ENCODE peak calls at places on chromosomes 4 and X, in nine cellular contexts. B is foreskin keratinocyte, J is progenitor cell of endocrine pancreas, R is fibroblast of pulmonary artery, O is upper lobe of right lung, P is tibial artery, W is WTC11, N is AG10803, H is keratinocyte. C is an unnamed sample.

GRCh38 chr4:99885063-99885664 is 9.1 kb downstream of the LAMTOR3 start:
- DNase-seq in O (no peak), H (no peak), B (no peak), P (no peak), J (no peak), R (peak; percentile 65), W (no peak), N (peak; percentile 44), C (peak; percentile 30)

GRCh38 chrX:66049056-66049455 is 9.2 kb upstream of the VSIG4 start:
- DNase-seq in B (no peak), R (no peak), P (no peak), W (no peak), N (no peak), O (no peak), J (no peak), H (no peak), C (no peak)

GRCh38 chrX:107662824-107663223 is 34.5 kb downstream of the PRPS1 start:
- DNase-seq in P (no peak), J (no peak), B (no peak), O (no peak), W (no peak), R (no peak), N (no peak), H (no peak), C (no peak)

GRCh38 chrX:118251251-118251650 is 94.7 kb upstream of the WDR44 start:
- DNase-seq in W (no peak), H (no peak), O (no peak), N (peak; percentile 37), P (no peak), J (no peak), B (peak; percentile 15), R (no peak), C (no peak)

GRCh38 chrX:17591741-17592110 is 145.6 kb upstream of the SCML1 start:
- DNase-seq in N (peak; percentile 82), P (no peak), J (no peak), B (peak; percentile 56), H (no peak), R (peak; percentile 71), O (no peak), W (no peak), C (no peak)

GRCh38 chr4:185559913-185560281 is 24.6 kb upstream of the PDLIM3 start:
- DNase-seq in P (peak; percentile 80), B (peak; percentile 88), R (peak; percentile 89), W (peak; percentile 14), H (peak; percentile 0), O (no peak), N (peak; percentile 9), J (peak; percentile 12), C (no peak)

GRCh38 chr4:25002679-25003078 is 28.1 kb downstream of the LGI2 start:
- DNase-seq in R (peak; percentile 59), J (no peak), W (no peak), N (no peak), P (no peak), H (no peak), O (no peak), B (no peak), C (no peak)

GRCh38 chrX:40920351-40920750 is 164.9 kb upstream of the USP9X start:
- DNase-seq in R (no peak), W (no peak), J (no peak), P (no peak), B (no peak), O (no peak), N (no peak), H (no peak), C (no peak)

GRCh38 chr4:134812611-134813010 is 611.0 kb upstream of the PABPC4L start:
- DNase-seq in N (no peak), R (no peak), O (no peak), W (no peak), J (no peak), B (no peak), P (no peak), H (no peak), C (no peak)

GRCh38 chrX:3663576-3664290 is 49.7 kb downstream of the PRKX start:
- DNase-seq in P (peak; percentile 62), J (no peak), H (no peak), B (no peak), R (no peak), W (no peak), N (no peak), O (peak; percentile 59), C (no peak)

GRCh38 chr4:71230613-71231012 is 108.2 kb upstream of the SLC4A4 start:
- DNase-seq in O (no peak), N (no peak), B (no peak), H (no peak), W (no peak), J (no peak), R (no peak), P (no peak), C (no peak)

GRCh38 chrX:3771756-3772155 is 58.3 kb upstream of the PRKX start:
- DNase-seq in B (no peak), W (no peak), N (no peak), R (no peak), O (no peak), J (no peak), H (no peak), P (no peak), C (no peak)

GRCh38 chr4:173181769-173182374 is 13.3 kb downstream of the GALNT7 start:
- DNase-seq in P (no peak), J (no peak), N (peak; percentile 38), B (peak; percentile 66), O (no peak), H (no peak), R (peak; percentile 59), W (no peak), C (peak; percentile 43)

GRCh38 chr4:84648863-84649647 is 66.1 kb downstream of the CDS1 start:
- DNase-seq in J (no peak), O (peak; percentile 58), R (no peak), P (no peak), H (no peak), W (no peak), N (no peak), B (no peak), C (no peak)

GRCh38 chr4:28073860-28074555 is 1213.4 kb downstream of the STIM2 start:
- DNase-seq in J (no peak), B (no peak), N (no peak), R (no peak), P (no peak), H (no peak), W (peak; percentile 30), O (no peak), C (no peak)

GRCh38 chrX:152822383-152823086 is 8.0 kb downstream of the CETN2 start:
- DNase-seq in N (peak; percentile 19), W (no peak), J (no peak), P (no peak), B (no peak), H (no peak), R (no peak), O (no peak), C (no peak)

GRCh38 chr4:108097990-108098553 is 70.7 kb downstream of the LEF1 start:
- DNase-seq in R (no peak), H (no peak), B (no peak), P (no peak), O (no peak), W (no peak), J (no peak), N (no peak), C (no peak)

GRCh38 chr4:92305878-92306520 is 2.2 kb downstream of the GRID2 start:
- DNase-seq in W (peak; percentile 42), J (no peak), H (no peak), P (no peak), R (no peak), N (no peak), B (peak; percentile 12), O (no peak), C (peak; percentile 7)

DNA sequence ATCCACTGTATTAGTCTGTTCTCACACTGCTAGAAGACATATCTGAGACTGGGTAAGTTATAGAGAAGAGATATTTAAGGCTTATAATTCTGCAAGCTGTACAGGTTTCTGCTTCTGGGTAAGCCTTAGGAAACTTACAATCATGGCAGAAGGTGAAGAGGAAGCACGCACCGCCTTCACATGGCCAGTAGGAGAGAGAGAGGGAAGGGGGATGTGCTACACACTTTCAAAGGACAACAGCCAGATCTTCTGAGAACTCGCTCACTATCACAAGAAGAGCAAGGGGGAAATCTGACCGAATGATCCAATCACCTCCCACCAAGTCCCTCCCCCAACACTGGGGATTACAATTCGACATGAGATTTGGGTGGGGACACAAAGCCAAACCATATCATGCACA is 13.0 kb downstream of the FRYL start:
- DNase-seq in P (no peak), J (no peak), W (no peak), N (no peak), R (no peak), H (no peak), O (no peak), B (no peak), C (no peak)
- TF ChIP-seq CTCF in P (no peak), J (peak; percentile 19), W (peak; percentile 12), N (no peak), R (peak; percentile 5), H (peak; percentile 25), O (no peak), B (peak; percentile 12), C (no peak)

GRCh38 chr4:3340703-3341088 is 47.9 kb downstream of the RGS12 start:
- DNase-seq in J (no peak), P (no peak), B (peak; percentile 11), H (no peak), R (no peak), O (peak; percentile 93), N (no peak), W (no peak), C (no peak)
- TF ChIP-seq CTCF in J (no peak), P (no peak), B (peak; percentile 24), H (peak; percentile 36), R (no peak), O (peak; percentile 43), N (no peak), W (no peak), C (no peak)

GRCh38 chr4:162959056-162959455 is 207.6 kb downstream of the NAF1 start:
- DNase-seq in H (no peak), N (no peak), R (no peak), W (peak; percentile 20), J (no peak), B (no peak), P (no peak), O (no peak), C (no peak)
- TF ChIP-seq CTCF in H (no peak), N (no peak), R (no peak), W (no peak), J (peak; percentile 25), B (no peak), P (no peak), O (no peak), C (peak; percentile 33)

DNA sequence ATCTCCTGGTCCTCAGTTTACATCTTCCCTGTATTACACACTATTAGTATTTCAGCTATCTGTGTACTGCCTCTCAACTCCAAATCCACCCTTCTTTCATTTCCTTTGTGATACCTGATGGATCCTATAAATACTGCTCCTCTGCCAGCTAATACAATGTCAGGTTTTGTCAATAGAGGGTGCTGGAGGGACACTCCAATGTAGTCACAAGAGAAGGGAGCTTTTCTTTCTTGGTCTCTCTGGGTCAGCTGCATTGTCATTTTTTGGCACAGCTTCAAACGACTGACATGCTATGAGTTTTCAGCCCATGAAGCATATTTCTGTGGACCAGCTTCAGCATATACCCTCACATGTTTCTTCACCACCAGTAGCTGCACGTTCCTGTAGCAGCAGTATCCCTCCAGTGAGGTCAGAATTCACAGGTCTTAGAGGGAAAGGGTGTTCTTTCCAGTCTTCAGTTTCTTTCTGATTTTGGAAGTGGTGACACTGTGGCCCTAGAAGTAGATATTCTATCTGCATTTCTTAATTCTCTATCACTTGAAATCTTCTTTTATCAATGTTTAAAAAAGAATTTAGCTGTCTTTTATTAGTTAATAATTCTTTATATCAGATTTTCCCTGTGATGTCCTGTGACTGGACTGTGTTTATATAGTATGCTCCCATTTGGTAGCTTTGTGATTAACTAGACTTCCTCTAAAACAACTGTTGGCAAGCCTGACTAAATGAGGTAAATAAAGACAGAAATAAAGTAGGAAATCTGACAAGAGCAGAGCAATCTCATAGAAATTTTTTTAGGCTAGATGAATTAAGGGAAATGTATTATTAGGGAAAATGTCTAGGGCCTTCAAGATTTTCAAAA is 60.6 kb downstream of the GABRA2 start:
- DNase-seq in P (no peak), N (no peak), J (peak; percentile 11), B (peak; percentile 60), W (peak; percentile 25), H (no peak), O (no peak), R (peak; percentile 82), C (peak; percentile 3)
- TF ChIP-seq CTCF in P (no peak), N (no peak), J (peak; percentile 65), B (peak; percentile 76), W (peak; percentile 37), H (peak; percentile 75), O (no peak), R (peak; percentile 86), C (peak; percentile 59)